ENCODE peak calls at places on chromosomes 1 and 21, in five cellular contexts. One of them, this sample, is unnamed.

GRCh38 chr1:114108741-114109255 is 44.9 kb downstream of the SYT6 start:
- ATAC-seq in upper lobe of left lung: peak
- ATAC-seq in K562: no peak
- ATAC-seq in GM12878: peak
- ATAC-seq in HepG2: no peak
- ATAC-seq in this sample: no peak

GRCh38 chr1:70528591-70529333 is 117.7 kb downstream of the CTH start:
- ATAC-seq in upper lobe of left lung: peak
- ATAC-seq in K562: peak
- ATAC-seq in GM12878: peak
- ATAC-seq in HepG2: peak
- ATAC-seq in this sample: peak

GRCh38 chr1:151825811-151826660 is 5.6 kb downstream of the RORC start:
- ATAC-seq in upper lobe of left lung: peak
- ATAC-seq in K562: peak
- ATAC-seq in GM12878: no peak
- ATAC-seq in HepG2: no peak
- ATAC-seq in this sample: no peak

GRCh38 chr1:1602941-1603506 is 3.1 kb upstream of the FNDC10 start:
- ATAC-seq in upper lobe of left lung: no peak
- ATAC-seq in K562: peak
- ATAC-seq in GM12878: peak
- ATAC-seq in HepG2: peak
- ATAC-seq in this sample: no peak

GRCh38 chr1:97063532-97063931 is 341.9 kb downstream of the PTBP2 start:
- ATAC-seq in upper lobe of left lung: no peak
- ATAC-seq in K562: no peak
- ATAC-seq in GM12878: no peak
- ATAC-seq in HepG2: peak
- ATAC-seq in this sample: no peak

GRCh38 chr1:7912743-7913557 is 27.7 kb downstream of the TNFRSF9 start:
- ATAC-seq in upper lobe of left lung: no peak
- ATAC-seq in K562: peak
- ATAC-seq in GM12878: no peak
- ATAC-seq in HepG2: peak
- ATAC-seq in this sample: no peak

GRCh38 chr1:210800756-210801155 is 333.2 kb downstream of the KCNH1 start:
- ATAC-seq in upper lobe of left lung: no peak
- ATAC-seq in K562: no peak
- ATAC-seq in GM12878: no peak
- ATAC-seq in HepG2: no peak
- ATAC-seq in this sample: no peak

GRCh38 chr1:40373323-40374283 is at the start of gene SMAP2:
- ATAC-seq in upper lobe of left lung: peak
- ATAC-seq in K562: peak
- ATAC-seq in GM12878: peak
- ATAC-seq in HepG2: peak
- ATAC-seq in this sample: peak

GRCh38 chr1:114089502-114090138 is 64.0 kb downstream of the SYT6 start:
- ATAC-seq in upper lobe of left lung: peak
- ATAC-seq in K562: no peak
- ATAC-seq in GM12878: no peak
- ATAC-seq in HepG2: no peak
- ATAC-seq in this sample: no peak

GRCh38 chr1:54517536-54517935 is 30.5 kb upstream of the ACOT11 start:
- ATAC-seq in upper lobe of left lung: no peak
- ATAC-seq in K562: no peak
- ATAC-seq in GM12878: no peak
- ATAC-seq in HepG2: no peak
- ATAC-seq in this sample: no peak

GRCh38 chr1:29679316-29679715 is 443.0 kb downstream of the PTPRU start:
- ATAC-seq in upper lobe of left lung: no peak
- ATAC-seq in K562: no peak
- ATAC-seq in GM12878: no peak
- ATAC-seq in HepG2: no peak
- ATAC-seq in this sample: no peak

GRCh38 chr1:185734929-185735666 is 907 bp downstream of the HMCN1 start:
- ATAC-seq in upper lobe of left lung: no peak
- ATAC-seq in K562: no peak
- ATAC-seq in GM12878: peak
- ATAC-seq in HepG2: no peak
- ATAC-seq in this sample: no peak
- H3K4me3 ChIP-seq in upper lobe of left lung: peak
- H3K4me3 ChIP-seq in K562: no peak
- H3K4me3 ChIP-seq in GM12878: no peak
- H3K4me3 ChIP-seq in HepG2: no peak
- H3K4me3 ChIP-seq in this sample: peak

GRCh38 chr1:100037665-100038400 is 68.0 kb downstream of the SLC35A3 start:
- ATAC-seq in upper lobe of left lung: peak
- ATAC-seq in K562: peak
- ATAC-seq in GM12878: peak
- ATAC-seq in HepG2: peak
- ATAC-seq in this sample: peak
- TF ChIP-seq EP300 in upper lobe of left lung: peak
- TF ChIP-seq EP300 in K562: peak
- TF ChIP-seq EP300 in GM12878: no peak
- TF ChIP-seq EP300 in HepG2: peak
- TF ChIP-seq EP300 in this sample: no peak

GRCh38 chr1:246470588-246470987 is 36.5 kb downstream of the SMYD3 start:
- ATAC-seq in upper lobe of left lung: no peak
- ATAC-seq in K562: no peak
- ATAC-seq in GM12878: no peak
- ATAC-seq in HepG2: no peak
- ATAC-seq in this sample: no peak
- TF ChIP-seq POLR2AphosphoS5 in upper lobe of left lung: no peak
- TF ChIP-seq POLR2AphosphoS5 in K562: no peak
- TF ChIP-seq POLR2AphosphoS5 in GM12878: no peak
- TF ChIP-seq POLR2AphosphoS5 in HepG2: no peak
- TF ChIP-seq POLR2AphosphoS5 in this sample: no peak

DNA sequence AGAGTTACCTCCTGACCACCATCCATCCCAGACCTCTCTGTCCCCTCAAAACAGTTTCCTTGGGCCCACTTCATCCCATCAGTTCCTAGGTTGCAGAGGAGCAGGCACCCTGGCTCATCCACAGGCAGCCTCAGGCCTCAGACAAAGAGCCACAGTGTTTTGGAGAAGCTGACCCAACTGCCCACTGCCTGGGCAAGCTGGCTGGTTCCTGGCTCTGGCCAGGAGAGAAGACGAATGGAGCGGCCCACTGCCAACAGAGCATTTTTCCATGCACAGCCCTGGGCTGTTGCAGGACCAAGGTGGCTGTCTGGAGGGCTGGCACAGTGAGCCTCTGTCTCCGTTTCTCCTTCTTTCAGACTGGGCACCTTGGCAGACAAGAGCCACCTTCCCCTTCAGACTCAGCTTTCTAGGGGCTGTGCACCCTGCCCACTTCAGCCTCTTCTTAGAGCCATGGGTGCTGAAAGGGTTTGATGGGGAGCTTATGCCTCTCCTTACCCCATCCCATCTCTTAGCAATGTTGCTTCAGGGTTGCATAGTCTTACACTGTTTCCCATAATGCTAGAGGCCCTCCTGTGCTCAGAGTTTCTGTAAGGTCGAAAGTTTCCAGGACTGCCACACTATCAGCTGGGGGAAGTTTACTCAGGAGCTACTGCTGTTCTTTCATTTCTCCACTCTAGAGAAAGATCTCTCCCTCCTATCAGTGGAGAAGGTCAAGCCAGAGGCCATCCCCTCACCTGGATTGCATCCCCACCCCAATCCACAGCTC is 982 bp downstream of the FMOD start:
- ATAC-seq in upper lobe of left lung: no peak
- ATAC-seq in K562: peak
- ATAC-seq in GM12878: no peak
- ATAC-seq in HepG2: no peak
- ATAC-seq in this sample: no peak
- H3K4me3 ChIP-seq in upper lobe of left lung: peak
- H3K4me3 ChIP-seq in K562: no peak
- H3K4me3 ChIP-seq in GM12878: no peak
- H3K4me3 ChIP-seq in HepG2: no peak
- H3K4me3 ChIP-seq in this sample: no peak

GRCh38 chr1:150579110-150579954 is at the start of gene MCL1:
- ATAC-seq in upper lobe of left lung: peak
- ATAC-seq in K562: peak
- ATAC-seq in GM12878: peak
- ATAC-seq in HepG2: peak
- ATAC-seq in this sample: peak
- TF ChIP-seq EP300 in upper lobe of left lung: peak
- TF ChIP-seq EP300 in K562: peak
- TF ChIP-seq EP300 in GM12878: no peak
- TF ChIP-seq EP300 in HepG2: no peak
- TF ChIP-seq EP300 in this sample: peak

GRCh38 chr21:44353200-44353970 is at the start of gene TRPM2:
- ATAC-seq in upper lobe of left lung: peak
- ATAC-seq in K562: no peak
- ATAC-seq in GM12878: peak
- ATAC-seq in HepG2: no peak
- ATAC-seq in this sample: peak

GRCh38 chr21:44354775-44355771 is 1.7 kb downstream of the TRPM2 start:
- ATAC-seq in upper lobe of left lung: no peak
- ATAC-seq in K562: no peak
- ATAC-seq in GM12878: peak
- ATAC-seq in HepG2: no peak
- ATAC-seq in this sample: no peak

GRCh38 chr21:44354001-44354405 is 582 bp downstream of the TRPM2 start:
- ATAC-seq in upper lobe of left lung: peak
- ATAC-seq in K562: no peak
- ATAC-seq in GM12878: no peak
- ATAC-seq in HepG2: no peak
- ATAC-seq in this sample: peak

GRCh38 chr21:44357064-44357837 is 3.8 kb downstream of the TRPM2 start:
- ATAC-seq in upper lobe of left lung: no peak
- ATAC-seq in K562: no peak
- ATAC-seq in GM12878: no peak
- ATAC-seq in HepG2: no peak
- ATAC-seq in this sample: no peak

GRCh38 chr21:44356636-44357035 is 3.2 kb downstream of the TRPM2 start:
- ATAC-seq in upper lobe of left lung: no peak
- ATAC-seq in K562: no peak
- ATAC-seq in GM12878: peak
- ATAC-seq in HepG2: no peak
- ATAC-seq in this sample: no peak
- TF ChIP-seq POLR2AphosphoS5 in upper lobe of left lung: no peak
- TF ChIP-seq POLR2AphosphoS5 in K562: no peak
- TF ChIP-seq POLR2AphosphoS5 in GM12878: no peak
- TF ChIP-seq POLR2AphosphoS5 in HepG2: no peak
- TF ChIP-seq POLR2AphosphoS5 in this sample: no peak

GRCh38 chr1:156676450-156676819 is 772 bp downstream of the NES start:
- ATAC-seq in upper lobe of left lung: no peak
- ATAC-seq in K562: no peak
- ATAC-seq in GM12878: no peak
- ATAC-seq in HepG2: peak
- ATAC-seq in this sample: no peak
- H3K4me3 ChIP-seq in upper lobe of left lung: peak
- H3K4me3 ChIP-seq in K562: no peak
- H3K4me3 ChIP-seq in GM12878: no peak
- H3K4me3 ChIP-seq in HepG2: peak
- H3K4me3 ChIP-seq in this sample: peak

GRCh38 chr1:57897581-57897980 is 473.7 kb upstream of the DAB1 start:
- ATAC-seq in upper lobe of left lung: no peak
- ATAC-seq in K562: no peak
- ATAC-seq in GM12878: no peak
- ATAC-seq in HepG2: no peak
- ATAC-seq in this sample: no peak
- TF ChIP-seq EP300 in upper lobe of left lung: no peak
- TF ChIP-seq EP300 in K562: no peak
- TF ChIP-seq EP300 in GM12878: no peak
- TF ChIP-seq EP300 in HepG2: no peak
- TF ChIP-seq EP300 in this sample: no peak

GRCh38 chr1:109277434-109278204 is 5.3 kb downstream of the PSRC1 start:
- ATAC-seq in upper lobe of left lung: peak
- ATAC-seq in K562: peak
- ATAC-seq in GM12878: peak
- ATAC-seq in HepG2: peak
- ATAC-seq in this sample: peak
- TF ChIP-seq POLR2AphosphoS5 in upper lobe of left lung: no peak
- TF ChIP-seq POLR2AphosphoS5 in K562: no peak
- TF ChIP-seq POLR2AphosphoS5 in GM12878: no peak
- TF ChIP-seq POLR2AphosphoS5 in HepG2: no peak
- TF ChIP-seq POLR2AphosphoS5 in this sample: no peak